ENCODE peak calls at places on chromosomes 11 and 22, in seven cellular contexts. T, J, X, Z, P, A and H are unnamed samples.
A peak's percentile ranks its signal among the peaks of the same experiment; 100 is the strongest.

GRCh38 chr11:121082670-121083069 is 18.4 kb upstream of the TECTA start:
- DNase-seq in T (no peak), J (no peak), X (peak; percentile 18), Z (no peak), P (peak; percentile 17), A (peak; percentile 27), H (peak; percentile 73)

GRCh38 chr11:10476927-10477689 is 22.0 kb downstream of the AMPD3 start:
- DNase-seq in T (no peak), J (no peak), X (no peak), Z (no peak), P (no peak), A (no peak), H (no peak)

GRCh38 chr22:27667121-27667843 is 134.3 kb downstream of the MN1 start:
- DNase-seq in T (peak; percentile 48), J (no peak), X (no peak), Z (no peak), P (no peak), A (no peak), H (no peak)

GRCh38 chr22:32695451-32695891 is 106.0 kb upstream of the TIMP3 start:
- DNase-seq in T (no peak), J (peak; percentile 21), X (peak; percentile 88), Z (no peak), P (no peak), A (no peak), H (no peak)

GRCh38 chr11:74783241-74783871 is 34.7 kb downstream of the RNF169 start:
- DNase-seq in T (peak; percentile 10), J (peak; percentile 8), X (peak; percentile 79), Z (no peak), P (peak; percentile 79), A (no peak), H (no peak)

GRCh38 chr11:73350908-73351636 is 25.1 kb upstream of the RELT start:
- DNase-seq in T (no peak), J (peak; percentile 41), X (peak; percentile 89), Z (peak; percentile 35), P (peak; percentile 73), A (peak; percentile 52), H (peak; percentile 50)

GRCh38 chr11:73143126-73143838 is 1.2 kb upstream of the FCHSD2 start:
- DNase-seq in T (no peak), J (no peak), X (peak; percentile 22), Z (no peak), P (peak; percentile 57), A (no peak), H (no peak)

GRCh38 chr22:41696714-41697113 is 2.6 kb upstream of the MEI1 start:
- DNase-seq in T (no peak), J (no peak), X (no peak), Z (no peak), P (no peak), A (no peak), H (no peak)

GRCh38 chr22:35437038-35437437 is 37.1 kb downstream of the MCM5 start:
- DNase-seq in T (no peak), J (peak; percentile 38), X (peak; percentile 16), Z (no peak), P (no peak), A (no peak), H (no peak)

GRCh38 chr11:132312616-132313210 is 942.3 kb downstream of the NTM start:
- DNase-seq in T (no peak), J (no peak), X (peak; percentile 59), Z (no peak), P (no peak), A (peak; percentile 24), H (peak; percentile 45)

GRCh38 chr22:36586250-36586649 is 57.3 kb upstream of the EIF3D start:
- DNase-seq in T (no peak), J (no peak), X (no peak), Z (no peak), P (no peak), A (no peak), H (no peak)

GRCh38 chr11:41446107-41446506 is 13.3 kb downstream of the LRRC4C start:
- DNase-seq in T (no peak), J (no peak), X (no peak), Z (no peak), P (no peak), A (no peak), H (no peak)

GRCh38 chr22:39106326-39106725 is 9.3 kb downstream of the APOBEC3H start:
- DNase-seq in T (no peak), J (no peak), X (no peak), Z (no peak), P (no peak), A (no peak), H (no peak)

GRCh38 chr11:6705905-6706535 is 22.9 kb upstream of the MRPL17 start:
- DNase-seq in T (peak; percentile 56), J (no peak), X (peak; percentile 79), Z (no peak), P (peak; percentile 66), A (peak; percentile 52), H (peak; percentile 44)

GRCh38 chr11:64123102-64123434 is 42.8 kb downstream of the MACROD1 start:
- DNase-seq in T (peak; percentile 59), J (no peak), X (no peak), Z (no peak), P (no peak), A (no peak), H (no peak)